ENCODE peak calls at places on chromosomes 7 and 10, in four cellular contexts. G, S, K and L are unnamed samples. For H3K27me3, the result is how much of the 10 kb centered on the place peaks cover.

GRCh38 chr10:27699778-27700177 is 45.8 kb downstream of the MKX start:
- DNase-seq in G (no peak), S (no peak), K (no peak), L (no peak)

GRCh38 chr10:46294641-46295230 is 7.9 kb downstream of the ANTXRL start:
- DNase-seq in G (no peak), S (no peak), K (peak), L (no peak)

GRCh38 chr10:16941865-16942264 is 124.6 kb upstream of the RSU1 start:
- DNase-seq in G (no peak), S (no peak), K (no peak), L (no peak)

GRCh38 chr7:44268671-44269070 is 56.7 kb downstream of the CAMK2B start:
- DNase-seq in G (no peak), S (no peak), K (no peak), L (no peak)

GRCh38 chr7:90896458-90896857 is 300.3 kb downstream of the CDK14 start:
- DNase-seq in G (no peak), S (no peak), K (no peak), L (no peak)

GRCh38 chr10:132920101-132920925 is 22.1 kb downstream of the CFAP46 start:
- DNase-seq in G (peak), S (no peak), K (peak), L (no peak)

GRCh38 chr7:85702348-85702747 is 515.5 kb upstream of the SEMA3D start:
- DNase-seq in G (no peak), S (no peak), K (no peak), L (no peak)

GRCh38 chr10:94992811-94993210 is 54.4 kb downstream of the CYP2C9 start:
- DNase-seq in G (no peak), S (no peak), K (no peak), L (no peak)

GRCh38 chr7:144873316-144873845 is 37.5 kb upstream of the TPK1 start:
- DNase-seq in G (no peak), S (no peak), K (no peak), L (no peak)

GRCh38 chr10:50335397-50335796 is 84.1 kb upstream of the ASAH2 start:
- DNase-seq in G (no peak), S (no peak), K (no peak), L (no peak)

GRCh38 chr10:133019651-133020050 is 68.1 kb upstream of the ADGRA1 start:
- DNase-seq in G (no peak), S (no peak), K (no peak), L (no peak)

GRCh38 chr10:3877092-3878000 is 92.3 kb upstream of the KLF6 start:
- DNase-seq in G (no peak), S (no peak), K (no peak), L (no peak)

GRCh38 chr7:35889001-35889400 is 88.1 kb downstream of the SEPTIN7 start:
- DNase-seq in G (no peak), S (no peak), K (no peak), L (no peak)

GRCh38 chr10:21464134-21464533 is 61.3 kb downstream of the SKIDA1 start:
- DNase-seq in G (no peak), S (no peak), K (no peak), L (no peak)

GRCh38 chr10:19826712-19827111 is 10.5 kb downstream of the PLXDC2 start:
- DNase-seq in G (no peak), S (no peak), K (no peak), L (no peak)

GRCh38 chr7:137195996-137196395 is 147.5 kb downstream of the PTN start:
- DNase-seq in G (no peak), S (no peak), K (no peak), L (no peak)

GRCh38 chr7:118152149-118152548 is 31.8 kb upstream of the LSM8 start:
- DNase-seq in G (no peak), S (no peak), K (no peak), L (no peak)

GRCh38 chr10:100889546-100889945 is 23.2 kb upstream of the SLF2 start:
- DNase-seq in G (no peak), S (no peak), K (no peak), L (no peak)

GRCh38 chr7:68752485-68752884 is 845.8 kb upstream of the AUTS2 start:
- DNase-seq in G (peak), S (no peak), K (no peak), L (no peak)

GRCh38 chr10:113987156-113987555 is 56.5 kb upstream of the ADRB1 start:
- DNase-seq in G (no peak), S (no peak), K (no peak), L (no peak)

GRCh38 chr7:17046666-17047065 is 164.9 kb upstream of the AGR3 start:
- DNase-seq in G (no peak), S (no peak), K (no peak), L (no peak)

GRCh38 chr10:104277785-104278184 is 8.8 kb downstream of the GSTO2 start:
- DNase-seq in G (no peak), S (no peak), K (no peak), L (no peak)

GRCh38 chr10:104276192-104276591 is 7.2 kb downstream of the GSTO2 start:
- DNase-seq in G (no peak), S (no peak), K (no peak), L (no peak)

GRCh38 chr10:104273291-104273690 is 4.3 kb downstream of the GSTO2 start:
- DNase-seq in G (no peak), S (no peak), K (no peak), L (no peak)

GRCh38 chr10:104273899-104274575 is 5.1 kb downstream of the GSTO2 start:
- DNase-seq in G (no peak), S (no peak), K (no peak), L (no peak)

GRCh38 chr10:104274762-104275721 is 6.1 kb downstream of the GSTO2 start:
- DNase-seq in G (peak), S (peak), K (peak), L (peak)
- H3K4me3 ChIP-seq in G (no peak), S (peak), K (peak), L (no peak)

GRCh38 chr10:89915970-89916369 is 214.6 kb downstream of the KIF20B start:
- DNase-seq in G (no peak), S (no peak), K (no peak), L (no peak)
- H3K27me3 ChIP-seq in G (under half), S (under half), K (under half), L (under half)

GRCh38 chr7:158479680-158480025 is 108.0 kb downstream of the PTPRN2 start:
- DNase-seq in G (no peak), S (no peak), K (no peak), L (no peak)
- H3K4me3 ChIP-seq in G (no peak), S (no peak), K (no peak), L (no peak)

DNA sequence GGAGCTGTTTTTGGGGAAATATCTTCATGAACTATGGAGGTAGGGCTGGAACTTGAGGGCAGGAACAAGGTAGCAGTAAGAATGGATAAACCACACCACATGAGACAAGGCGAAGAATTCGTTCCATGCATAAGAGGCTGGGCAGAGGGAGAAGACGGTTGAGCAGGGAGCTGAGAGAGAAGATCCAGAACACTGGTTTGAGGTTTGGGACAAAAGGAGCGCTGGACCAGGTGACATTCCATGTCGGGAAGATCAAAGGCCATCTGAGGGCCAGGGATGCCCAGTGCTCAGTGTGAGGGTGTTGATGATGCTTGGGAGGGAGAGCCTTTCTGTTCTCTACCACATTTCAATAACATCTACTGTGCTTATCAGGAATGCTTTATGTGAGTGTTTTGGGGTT is 52.8 kb downstream of the WIPF3 start:
- DNase-seq in G (no peak), S (no peak), K (no peak), L (no peak)
- H3K27me3 ChIP-seq in G (under half), S (under half), K (under half), L (under half)

DNA sequence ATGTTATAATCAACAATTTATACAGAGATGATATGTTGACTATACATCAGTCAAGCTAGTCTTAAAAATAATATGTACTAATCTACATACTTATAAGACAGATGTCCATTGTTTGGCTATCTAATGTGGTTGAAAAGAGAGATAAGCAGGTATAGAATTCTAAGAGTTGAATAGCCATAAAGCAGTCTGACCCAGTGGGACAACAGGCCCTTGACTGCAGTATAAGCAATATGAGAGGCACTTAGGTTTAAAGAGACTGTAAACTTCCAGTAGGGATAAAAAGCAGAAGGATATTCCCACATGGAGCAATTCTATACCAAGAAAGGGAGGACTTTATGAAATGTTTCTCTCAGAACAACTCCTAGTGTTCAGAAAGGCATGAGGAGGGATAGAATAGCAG is 139.3 kb downstream of the ELAPOR2 start:
- DNase-seq in G (no peak), S (no peak), K (no peak), L (no peak)
- H3K4me3 ChIP-seq in G (no peak), S (no peak), K (no peak), L (no peak)

GRCh38 chr7:32378991-32379390 is 111.2 kb downstream of the LSM5 start:
- DNase-seq in G (no peak), S (no peak), K (no peak), L (no peak)

GRCh38 chr7:32379486-32380115 is 110.6 kb downstream of the LSM5 start:
- DNase-seq in G (no peak), S (no peak), K (no peak), L (no peak)

GRCh38 chr7:32385316-32385956 is 104.7 kb downstream of the LSM5 start:
- DNase-seq in G (no peak), S (no peak), K (no peak), L (no peak)

GRCh38 chr7:32381024-32381601 is 109.1 kb downstream of the LSM5 start:
- DNase-seq in G (no peak), S (no peak), K (no peak), L (no peak)
- H3K27me3 ChIP-seq in G (under half), S (under half), K (under half), L (under half)

GRCh38 chr7:93575555-93576397 is 1.3 kb upstream of the CALCR start:
- DNase-seq in G (no peak), S (no peak), K (no peak), L (no peak)
- H3K4me3 ChIP-seq in G (peak), S (no peak), K (no peak), L (no peak)